ENCODE peak calls at places on chromosome 10, in six cellular contexts. Q is NCI-H345, P is HEK293T, I is Kasumi-1, Y is caudate nucleus, O is hepatocyte. R is an unnamed sample.

GRCh38 chr10:99522511-99523250 is 10.1 kb upstream of the NKX2-3 start:
- DNase-seq in Q (no peak), P (no peak), I (no peak), Y (no peak), O (no peak), R (no peak)

GRCh38 chr10:129936266-129936922 is 27.7 kb downstream of the EBF3 start:
- DNase-seq in Q (no peak), P (no peak), I (no peak), Y (no peak), O (no peak), R (no peak)

GRCh38 chr10:22320591-22321155 is at the start of gene BMI1:
- DNase-seq in Q (peak), P (peak), I (peak), Y (no peak), O (peak), R (no peak)

GRCh38 chr10:110324805-110325280 is 20.1 kb upstream of the SMNDC1 start:
- DNase-seq in Q (no peak), P (no peak), I (no peak), Y (no peak), O (no peak), R (no peak)

GRCh38 chr10:17981766-17982380 is 30.2 kb downstream of the SLC39A12 start:
- DNase-seq in Q (no peak), P (no peak), I (no peak), Y (no peak), O (peak), R (no peak)

GRCh38 chr10:21764790-21765189 is 230.8 kb downstream of the MLLT10 start:
- DNase-seq in Q (no peak), P (no peak), I (no peak), Y (no peak), O (no peak), R (no peak)

GRCh38 chr10:132443998-132444876 is 47.2 kb downstream of the PWWP2B start:
- DNase-seq in Q (peak), P (no peak), I (peak), Y (no peak), O (peak), R (no peak)

GRCh38 chr10:93435621-93436385 is 46.3 kb downstream of the MYOF start:
- DNase-seq in Q (no peak), P (peak), I (no peak), Y (no peak), O (peak), R (no peak)

GRCh38 chr10:78588194-78588811 is 480.5 kb upstream of the ZMIZ1 start:
- DNase-seq in Q (no peak), P (no peak), I (no peak), Y (no peak), O (peak), R (no peak)

GRCh38 chr10:21084700-21085099 is 187.6 kb upstream of the NEBL start:
- DNase-seq in Q (no peak), P (no peak), I (no peak), Y (no peak), O (no peak), R (no peak)

GRCh38 chr10:90530526-90530925 is 327.3 kb downstream of the HTR7 start:
- DNase-seq in Q (no peak), P (no peak), I (no peak), Y (no peak), O (peak), R (no peak)

GRCh38 chr10:12915637-12916168 is 85.8 kb downstream of the CCDC3 start:
- DNase-seq in Q (no peak), P (no peak), I (no peak), Y (no peak), O (no peak), R (no peak)

GRCh38 chr10:36263871-36264270 is 621.8 kb upstream of the FZD8 start:
- DNase-seq in Q (no peak), P (no peak), I (no peak), Y (no peak), O (no peak), R (no peak)

GRCh38 chr10:133083422-133084100 is 4.2 kb upstream of the ADGRA1 start:
- DNase-seq in Q (no peak), P (no peak), I (no peak), Y (no peak), O (no peak), R (no peak)

GRCh38 chr10:689433-690226 is at the start of gene DIP2C:
- DNase-seq in Q (peak), P (peak), I (no peak), Y (no peak), O (peak), R (no peak)

GRCh38 chr10:16030562-16030961 is 170.3 kb upstream of the MINDY3 start:
- DNase-seq in Q (no peak), P (no peak), I (no peak), Y (no peak), O (no peak), R (no peak)

GRCh38 chr10:126439947-126440346 is 51.7 kb upstream of the ADAM12 start:
- DNase-seq in Q (no peak), P (no peak), I (no peak), Y (no peak), O (no peak), R (no peak)

R was measured in NCI-H748 treated with DMSO at 0.1 percent for 48 hours.